ENCODE peak calls at places on chromosomes 2 and 18, in nine cellular contexts. One of them, this sample, is unnamed.

GRCh38 chr2:11980809-11981208 is 234.4 kb downstream of the LPIN1 start:
- DNase-seq in testis: no peak
- DNase-seq in heart left ventricle: no peak
- DNase-seq in spleen: no peak
- DNase-seq in right lobe of liver: no peak
- DNase-seq in body of pancreas: peak
- DNase-seq in A549: no peak
- DNase-seq in endothelial cell of umbilical vein: no peak
- DNase-seq in prostate gland: no peak
- DNase-seq in this sample: no peak

GRCh38 chr2:88214631-88215030 is 44.5 kb downstream of the THNSL2 start:
- DNase-seq in testis: no peak
- DNase-seq in heart left ventricle: no peak
- DNase-seq in spleen: no peak
- DNase-seq in right lobe of liver: no peak
- DNase-seq in body of pancreas: no peak
- DNase-seq in A549: no peak
- DNase-seq in endothelial cell of umbilical vein: no peak
- DNase-seq in prostate gland: no peak
- DNase-seq in this sample: no peak

GRCh38 chr2:230879891-230880290 is 15.1 kb downstream of the ITM2C start:
- DNase-seq in testis: no peak
- DNase-seq in heart left ventricle: no peak
- DNase-seq in spleen: peak
- DNase-seq in right lobe of liver: no peak
- DNase-seq in body of pancreas: no peak
- DNase-seq in A549: no peak
- DNase-seq in endothelial cell of umbilical vein: no peak
- DNase-seq in prostate gland: no peak
- DNase-seq in this sample: no peak

GRCh38 chr2:172108587-172108930 is 5.9 kb upstream of the DLX2 start:
- DNase-seq in testis: no peak
- DNase-seq in heart left ventricle: no peak
- DNase-seq in spleen: no peak
- DNase-seq in right lobe of liver: no peak
- DNase-seq in body of pancreas: no peak
- DNase-seq in A549: no peak
- DNase-seq in endothelial cell of umbilical vein: no peak
- DNase-seq in prostate gland: no peak
- DNase-seq in this sample: no peak

GRCh38 chr18:35215026-35215425 is 25.8 kb upstream of the ZNF397 start:
- DNase-seq in testis: no peak
- DNase-seq in heart left ventricle: no peak
- DNase-seq in spleen: no peak
- DNase-seq in right lobe of liver: no peak
- DNase-seq in body of pancreas: no peak
- DNase-seq in A549: no peak
- DNase-seq in endothelial cell of umbilical vein: no peak
- DNase-seq in prostate gland: no peak
- DNase-seq in this sample: no peak

GRCh38 chr18:37274309-37274987 is 291.1 kb downstream of the CELF4 start:
- DNase-seq in testis: no peak
- DNase-seq in heart left ventricle: no peak
- DNase-seq in spleen: no peak
- DNase-seq in right lobe of liver: no peak
- DNase-seq in body of pancreas: no peak
- DNase-seq in A549: no peak
- DNase-seq in endothelial cell of umbilical vein: no peak
- DNase-seq in prostate gland: no peak
- DNase-seq in this sample: no peak

GRCh38 chr2:185526156-185526555 is 212.4 kb upstream of the FSIP2 start:
- DNase-seq in testis: no peak
- DNase-seq in heart left ventricle: no peak
- DNase-seq in spleen: no peak
- DNase-seq in right lobe of liver: no peak
- DNase-seq in body of pancreas: no peak
- DNase-seq in A549: no peak
- DNase-seq in endothelial cell of umbilical vein: no peak
- DNase-seq in prostate gland: no peak
- DNase-seq in this sample: no peak

GRCh38 chr2:7672027-7672684 is 754.9 kb downstream of the RNF144A start:
- DNase-seq in testis: peak
- DNase-seq in heart left ventricle: no peak
- DNase-seq in spleen: peak
- DNase-seq in right lobe of liver: no peak
- DNase-seq in body of pancreas: peak
- DNase-seq in A549: peak
- DNase-seq in endothelial cell of umbilical vein: no peak
- DNase-seq in prostate gland: no peak
- DNase-seq in this sample: no peak

GRCh38 chr2:207117668-207118067 is 48.1 kb downstream of the KLF7 start:
- DNase-seq in testis: no peak
- DNase-seq in heart left ventricle: no peak
- DNase-seq in spleen: no peak
- DNase-seq in right lobe of liver: no peak
- DNase-seq in body of pancreas: no peak
- DNase-seq in A549: no peak
- DNase-seq in endothelial cell of umbilical vein: no peak
- DNase-seq in prostate gland: no peak
- DNase-seq in this sample: no peak

GRCh38 chr2:39223909-39224308 is 19.9 kb downstream of the CDKL4 start:
- DNase-seq in testis: no peak
- DNase-seq in heart left ventricle: no peak
- DNase-seq in spleen: no peak
- DNase-seq in right lobe of liver: no peak
- DNase-seq in body of pancreas: no peak
- DNase-seq in A549: no peak
- DNase-seq in endothelial cell of umbilical vein: no peak
- DNase-seq in prostate gland: no peak
- DNase-seq in this sample: no peak

GRCh38 chr2:120983344-120983743 is 247.7 kb downstream of the GLI2 start:
- DNase-seq in testis: no peak
- DNase-seq in heart left ventricle: no peak
- DNase-seq in spleen: peak
- DNase-seq in right lobe of liver: no peak
- DNase-seq in body of pancreas: no peak
- DNase-seq in A549: no peak
- DNase-seq in endothelial cell of umbilical vein: no peak
- DNase-seq in prostate gland: no peak
- DNase-seq in this sample: no peak

GRCh38 chr2:29059612-29060011 is 14.7 kb downstream of the PCARE start:
- DNase-seq in testis: no peak
- DNase-seq in heart left ventricle: no peak
- DNase-seq in spleen: no peak
- DNase-seq in right lobe of liver: no peak
- DNase-seq in body of pancreas: no peak
- DNase-seq in A549: no peak
- DNase-seq in endothelial cell of umbilical vein: no peak
- DNase-seq in prostate gland: no peak
- DNase-seq in this sample: no peak

DNA sequence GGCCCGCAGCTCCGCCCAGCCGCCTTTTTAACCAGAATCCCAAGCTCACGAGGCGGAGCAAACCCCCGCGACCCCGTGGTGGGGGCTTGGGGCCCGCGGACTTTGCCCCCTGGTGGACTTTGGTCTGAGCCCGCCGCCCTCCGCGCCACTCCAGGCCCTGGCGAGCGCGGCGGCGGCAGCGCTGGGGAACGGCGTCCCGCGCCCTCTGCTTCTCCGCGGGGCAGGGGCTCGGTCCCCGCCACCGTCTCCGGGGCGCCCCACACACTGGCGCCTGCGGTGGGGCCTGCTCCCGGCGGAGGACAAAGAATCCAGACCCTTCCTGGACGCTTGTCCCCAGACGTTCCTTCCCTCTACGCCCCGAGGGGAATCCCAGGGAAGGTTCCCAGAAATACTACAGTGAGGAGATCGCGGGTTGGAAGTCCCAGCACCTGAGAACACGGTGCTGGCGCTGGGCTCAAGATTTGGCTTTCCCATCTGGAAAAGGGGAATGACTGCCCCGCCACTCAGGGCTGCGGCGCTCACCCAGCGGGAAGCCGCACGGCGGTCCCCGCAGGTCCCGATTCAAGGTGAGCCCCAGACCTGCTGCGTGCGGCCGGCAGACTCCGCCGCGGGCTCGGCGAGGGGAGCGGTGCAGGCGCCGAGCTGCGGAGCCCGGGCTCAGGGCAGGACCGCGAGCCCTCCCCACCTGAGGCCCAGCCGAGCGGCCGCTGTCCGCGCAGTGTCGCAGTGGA is at the start of gene HAAO:
- DNase-seq in testis: peak
- DNase-seq in heart left ventricle: peak
- DNase-seq in spleen: peak
- DNase-seq in right lobe of liver: peak
- DNase-seq in body of pancreas: peak
- DNase-seq in A549: no peak
- DNase-seq in endothelial cell of umbilical vein: peak
- DNase-seq in prostate gland: no peak
- DNase-seq in this sample: no peak
- TF ChIP-seq POLR2A in testis: no peak
- TF ChIP-seq POLR2A in heart left ventricle: peak
- TF ChIP-seq POLR2A in spleen: no peak
- TF ChIP-seq POLR2A in right lobe of liver: peak
- TF ChIP-seq POLR2A in body of pancreas: peak
- TF ChIP-seq POLR2A in A549: no peak
- TF ChIP-seq POLR2A in endothelial cell of umbilical vein: no peak
- TF ChIP-seq POLR2A in prostate gland: no peak
- TF ChIP-seq POLR2A in this sample: no peak

DNA sequence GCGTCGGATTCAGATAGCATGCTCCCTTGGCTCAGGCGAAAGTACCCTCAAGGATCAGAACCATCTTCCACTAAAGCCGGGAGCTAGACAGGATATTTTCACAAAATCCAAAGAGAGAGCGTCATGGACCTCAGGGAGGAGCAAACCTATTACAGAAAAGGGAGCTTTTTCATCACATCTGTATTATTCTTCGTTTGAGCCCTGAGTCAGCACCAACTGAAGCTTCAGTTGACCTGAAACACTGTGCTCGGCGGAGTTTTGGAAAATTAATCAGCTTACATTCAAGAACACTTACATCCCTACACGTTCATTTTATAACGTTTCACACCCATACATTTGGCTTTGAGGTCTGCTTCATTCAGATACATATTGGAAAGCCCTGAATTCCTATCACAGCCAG is 89.1 kb downstream of the CDC42EP3 start:
- DNase-seq in testis: no peak
- DNase-seq in heart left ventricle: no peak
- DNase-seq in spleen: no peak
- DNase-seq in right lobe of liver: no peak
- DNase-seq in body of pancreas: no peak
- DNase-seq in A549: no peak
- DNase-seq in endothelial cell of umbilical vein: no peak
- DNase-seq in prostate gland: no peak
- DNase-seq in this sample: no peak
- H3K27ac ChIP-seq in testis: peak
- H3K27ac ChIP-seq in heart left ventricle: no peak
- H3K27ac ChIP-seq in spleen: peak
- H3K27ac ChIP-seq in right lobe of liver: no peak
- H3K27ac ChIP-seq in body of pancreas: no peak
- H3K27ac ChIP-seq in A549: no peak
- H3K27ac ChIP-seq in endothelial cell of umbilical vein: no peak
- H3K27ac ChIP-seq in prostate gland: peak
- H3K27ac ChIP-seq in this sample: no peak

DNA sequence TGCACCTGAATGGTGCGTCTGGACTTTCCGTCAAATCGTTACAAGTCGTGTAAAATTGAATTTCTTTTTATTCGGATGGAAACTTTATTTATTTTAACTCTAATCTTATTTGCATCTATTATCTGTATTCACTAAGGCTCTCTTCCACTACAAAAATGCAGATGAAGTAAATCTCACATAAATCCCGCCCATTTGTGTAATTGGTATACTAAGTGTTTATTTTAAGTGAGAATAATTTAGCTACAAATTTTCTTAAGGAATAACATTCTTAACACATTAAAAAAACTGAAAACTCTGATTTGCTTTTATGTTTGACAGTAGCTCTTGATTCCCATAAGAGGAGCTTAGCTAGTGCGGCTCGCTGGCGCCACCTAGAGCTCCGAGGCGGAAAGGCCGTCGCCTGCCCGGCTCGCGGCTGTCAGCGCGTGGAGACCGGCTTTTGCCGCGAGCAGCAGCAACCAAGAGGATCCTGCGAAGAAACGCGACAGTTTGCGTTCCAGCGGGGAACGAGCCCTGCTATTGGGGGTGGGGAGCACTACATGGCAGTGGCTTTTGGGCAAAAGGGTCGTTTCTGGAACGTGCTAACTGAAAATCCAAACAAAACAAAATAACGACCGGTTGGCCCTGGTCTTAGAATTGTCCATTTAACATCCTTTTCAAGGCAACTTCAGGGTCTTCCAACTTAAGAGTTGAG is 6.7 kb downstream of the SP9 start:
- DNase-seq in testis: peak
- DNase-seq in heart left ventricle: peak
- DNase-seq in spleen: peak
- DNase-seq in right lobe of liver: peak
- DNase-seq in body of pancreas: peak
- DNase-seq in A549: no peak
- DNase-seq in endothelial cell of umbilical vein: peak
- DNase-seq in prostate gland: peak
- DNase-seq in this sample: peak
- H3K4me3 ChIP-seq in testis: peak
- H3K4me3 ChIP-seq in heart left ventricle: no peak
- H3K4me3 ChIP-seq in spleen: peak
- H3K4me3 ChIP-seq in right lobe of liver: no peak
- H3K4me3 ChIP-seq in body of pancreas: no peak
- H3K4me3 ChIP-seq in A549: no peak
- H3K4me3 ChIP-seq in endothelial cell of umbilical vein: no peak
- H3K4me3 ChIP-seq in prostate gland: no peak
- H3K4me3 ChIP-seq in this sample: peak

DNA sequence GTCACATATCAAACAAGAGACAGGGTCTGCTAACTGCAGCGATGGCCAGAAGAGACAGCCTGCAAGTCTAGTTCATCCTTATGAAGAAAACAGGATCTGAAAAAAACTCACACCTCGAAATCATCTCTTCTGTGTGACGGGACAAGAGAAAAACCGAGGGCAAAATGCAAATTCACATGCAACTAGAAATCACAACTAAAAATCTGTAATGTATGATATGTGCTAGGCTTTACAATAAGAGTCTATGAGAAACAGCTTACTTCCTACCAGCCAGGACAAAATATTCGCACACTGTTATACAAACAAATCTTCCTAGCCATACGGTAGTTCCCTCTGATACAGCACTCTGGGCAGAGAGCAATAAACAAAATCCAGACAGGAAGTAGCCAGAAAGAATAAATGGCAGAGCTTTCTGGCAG is 48.8 kb downstream of the ANKRD44 start:
- DNase-seq in testis: no peak
- DNase-seq in heart left ventricle: no peak
- DNase-seq in spleen: no peak
- DNase-seq in right lobe of liver: no peak
- DNase-seq in body of pancreas: no peak
- DNase-seq in A549: no peak
- DNase-seq in endothelial cell of umbilical vein: peak
- DNase-seq in prostate gland: no peak
- DNase-seq in this sample: no peak
- TF ChIP-seq POLR2A in testis: no peak
- TF ChIP-seq POLR2A in heart left ventricle: no peak
- TF ChIP-seq POLR2A in spleen: no peak
- TF ChIP-seq POLR2A in right lobe of liver: no peak
- TF ChIP-seq POLR2A in body of pancreas: no peak
- TF ChIP-seq POLR2A in A549: no peak
- TF ChIP-seq POLR2A in endothelial cell of umbilical vein: no peak
- TF ChIP-seq POLR2A in prostate gland: no peak
- TF ChIP-seq POLR2A in this sample: no peak